ENCODE peak calls at places on chromosomes 16 and 17, in nine cellular contexts. G, R, X, M, U, C, F, O and H are unnamed samples.

GRCh38 chr16:51071326-51071725 is 79.7 kb downstream of the SALL1 start:
- DNase-seq in G (no peak), R (no peak), X (no peak), M (no peak), U (no peak), C (no peak), F (no peak), O (no peak), H (no peak)

GRCh38 chr16:89924925-89925307 is 1.8 kb downstream of the TUBB3 start:
- DNase-seq in G (no peak), R (no peak), X (no peak), M (no peak), U (no peak), C (no peak), F (no peak), O (no peak), H (no peak)

GRCh38 chr16:11367483-11367906 is 22.2 kb downstream of the RMI2 start:
- DNase-seq in G (peak; percentile 55), R (no peak), X (no peak), M (no peak), U (no peak), C (no peak), F (no peak), O (no peak), H (no peak)

GRCh38 chr16:14071576-14072271 is 605 bp downstream of the MRTFB start:
- DNase-seq in G (peak; percentile 20), R (no peak), X (no peak), M (no peak), U (peak; percentile 25), C (peak; percentile 19), F (peak; percentile 2), O (no peak), H (no peak)

GRCh38 chr16:8869212-8869987 is 594 bp upstream of the CARHSP1 start:
- DNase-seq in G (no peak), R (no peak), X (no peak), M (peak; percentile 66), U (no peak), C (no peak), F (no peak), O (no peak), H (no peak)

GRCh38 chr17:42779304-42779941 is 987 bp upstream of the WNK4 start:
- DNase-seq in G (no peak), R (no peak), X (no peak), M (no peak), U (no peak), C (no peak), F (no peak), O (peak; percentile 59), H (no peak)

GRCh38 chr17:5131146-5131715 is 15.4 kb downstream of the USP6 start:
- DNase-seq in G (no peak), R (no peak), X (no peak), M (no peak), U (no peak), C (no peak), F (no peak), O (no peak), H (no peak)

GRCh38 chr16:79272141-79272577 is 328.4 kb downstream of the MAF start:
- DNase-seq in G (no peak), R (no peak), X (no peak), M (no peak), U (no peak), C (no peak), F (no peak), O (peak; percentile 30), H (no peak)

GRCh38 chr17:31494259-31495048 is 103.0 kb downstream of the RAB11FIP4 start:
- DNase-seq in G (no peak), R (no peak), X (no peak), M (no peak), U (no peak), C (no peak), F (peak; percentile 89), O (peak; percentile 64), H (peak; percentile 86)

GRCh38 chr16:71626018-71626857 is at the start of gene MARVELD3:
- DNase-seq in G (no peak), R (peak; percentile 78), X (no peak), M (peak; percentile 99), U (no peak), C (peak; percentile 17), F (no peak), O (peak; percentile 97), H (peak; percentile 79)

GRCh38 chr16:27398894-27399853 is 2.8 kb upstream of the IL21R start:
- DNase-seq in G (no peak), R (no peak), X (no peak), M (no peak), U (no peak), C (no peak), F (peak; percentile 64), O (no peak), H (no peak)

GRCh38 chr16:11076259-11077018 is 132.1 kb downstream of the CLEC16A start:
- DNase-seq in G (peak; percentile 55), R (no peak), X (no peak), M (no peak), U (no peak), C (no peak), F (no peak), O (no peak), H (no peak)

GRCh38 chr17:10171057-10171456 is 27.3 kb downstream of the GAS7 start:
- DNase-seq in G (peak; percentile 42), R (no peak), X (no peak), M (no peak), U (no peak), C (no peak), F (no peak), O (peak; percentile 18), H (no peak)

GRCh38 chr17:63704836-63705235 is 4.9 kb upstream of the LIMD2 start:
- DNase-seq in G (no peak), R (no peak), X (no peak), M (no peak), U (no peak), C (no peak), F (no peak), O (no peak), H (no peak)

GRCh38 chr17:73604476-73604875 is 39.8 kb downstream of the SDK2 start:
- DNase-seq in G (no peak), R (no peak), X (no peak), M (no peak), U (no peak), C (no peak), F (no peak), O (no peak), H (no peak)

GRCh38 chr16:26727801-26728200 is 338.9 kb upstream of the C16orf82 start:
- DNase-seq in G (no peak), R (no peak), X (no peak), M (no peak), U (no peak), C (no peak), F (no peak), O (no peak), H (no peak)

GRCh38 chr17:76726231-76726765 is at the start of gene JMJD6:
- DNase-seq in G (peak; percentile 98), R (peak; percentile 96), X (peak; percentile 89), M (peak; percentile 98), U (peak; percentile 96), C (peak; percentile 99), F (peak; percentile 99), O (peak; percentile 96), H (peak; percentile 98)

GRCh38 chr17:43613911-43614310 is 47.8 kb downstream of the MEOX1 start:
- DNase-seq in G (no peak), R (no peak), X (no peak), M (no peak), U (no peak), C (no peak), F (no peak), O (no peak), H (peak; percentile 27)

GRCh38 chr16:14111713-14112538 is 40.8 kb downstream of the MRTFB start:
- DNase-seq in G (no peak), R (no peak), X (no peak), M (no peak), U (no peak), C (no peak), F (no peak), O (peak; percentile 66), H (peak; percentile 46)

GRCh38 chr16:82506734-82507133 is 120.0 kb upstream of the CDH13 start:
- DNase-seq in G (peak; percentile 18), R (no peak), X (no peak), M (no peak), U (no peak), C (no peak), F (no peak), O (peak; percentile 23), H (no peak)

GRCh38 chr16:82510041-82510440 is 116.7 kb upstream of the CDH13 start:
- DNase-seq in G (no peak), R (no peak), X (no peak), M (no peak), U (no peak), C (no peak), F (no peak), O (no peak), H (no peak)

GRCh38 chr16:82509636-82510035 is 117.1 kb upstream of the CDH13 start:
- DNase-seq in G (no peak), R (no peak), X (no peak), M (no peak), U (no peak), C (no peak), F (no peak), O (no peak), H (no peak)

GRCh38 chr16:82507271-82507670 is 119.5 kb upstream of the CDH13 start:
- DNase-seq in G (no peak), R (no peak), X (no peak), M (peak; percentile 17), U (no peak), C (no peak), F (no peak), O (no peak), H (no peak)

GRCh38 chr16:82504811-82505210 is 122.0 kb upstream of the CDH13 start:
- DNase-seq in G (peak; percentile 12), R (no peak), X (no peak), M (no peak), U (no peak), C (no peak), F (no peak), O (peak; percentile 34), H (no peak)
- TF ChIP-seq CTCF in G (no peak), R (no peak), X (no peak), M (no peak), U (no peak), C (no peak), F (no peak), O (no peak), H (no peak)

GRCh38 chr17:21076242-21076641 is 33.4 kb upstream of the USP22 start:
- DNase-seq in G (no peak), R (no peak), X (no peak), M (no peak), U (no peak), C (no peak), F (no peak), O (no peak), H (no peak)
- H3K4me3 ChIP-seq in G (no peak overlapping the region), R (no peak overlapping the region), X (no peak overlapping the region), M (no peak overlapping the region), U (no peak overlapping the region), C (no peak overlapping the region), F (no peak overlapping the region), O (no peak overlapping the region), H (no peak overlapping the region)

GRCh38 chr17:6286239-6286638 is 148.7 kb downstream of the AIPL1 start:
- DNase-seq in G (no peak), R (no peak), X (no peak), M (no peak), U (no peak), C (no peak), F (no peak), O (no peak), H (no peak)
- TF ChIP-seq CTCF in G (no peak), R (peak; percentile 10), X (no peak), M (peak; percentile 5), U (no peak), C (no peak), F (no peak), O (no peak), H (no peak)

GRCh38 chr16:47143677-47144558 is at the start of gene NETO2:
- DNase-seq in G (peak; percentile 58), R (peak; percentile 51), X (no peak), M (peak; percentile 74), U (peak; percentile 61), C (peak; percentile 61), F (peak; percentile 60), O (peak; percentile 72), H (peak; percentile 71)
- H3K4me3 ChIP-seq in G (peak within 1 kb of the TSS; percentile 63), R (peak within 1 kb of the TSS; percentile 76), X (peak within 1 kb of the TSS; percentile 68), M (peak within 1 kb of the TSS; percentile 79), U (peak within 1 kb of the TSS; percentile 62), C (peak within 1 kb of the TSS; percentile 69), F (peak within 1 kb of the TSS; percentile 85), O (peak within 1 kb of the TSS; percentile 31), H (peak within 1 kb of the TSS; percentile 67)